ENCODE peak calls at places on chromosomes 5 and 9, in eight cellular contexts. One of them, this sample, is unnamed.

GRCh38 chr5:1521671-1522600 is 1.8 kb downstream of the LPCAT1 start:
- DNase-seq in stimulated activated CD4-positive, alpha-beta T cell treated with anti-CD3 and anti-CD28 coated beads, Interleukin-15, amount 100 ng/mL, for 48 hours: no peak
- DNase-seq in cardiac muscle cell: peak
- DNase-seq in NCI-H1105: no peak
- DNase-seq in stimulated activated naive CD8-positive, alpha-beta T cell treated with anti-CD3 and anti-CD28 coated beads, Interleukin-15, amount 100 ng/mL, for 72 hours: peak
- DNase-seq in hypothalamus: no peak
- DNase-seq in M059J: peak
- DNase-seq in GM23248: peak
- DNase-seq in this sample: peak

GRCh38 chr9:6428940-6429889 is 16.2 kb downstream of the UHRF2 start:
- DNase-seq in GM23248: no peak
- DNase-seq in stimulated activated CD4-positive, alpha-beta T cell treated with anti-CD3 and anti-CD28 coated beads, Interleukin-15, amount 100 ng/mL, for 48 hours: no peak
- DNase-seq in NCI-H1105: no peak
- DNase-seq in M059J: peak
- DNase-seq in cardiac muscle cell: no peak
- DNase-seq in hypothalamus: no peak
- DNase-seq in stimulated activated naive CD8-positive, alpha-beta T cell treated with anti-CD3 and anti-CD28 coated beads, Interleukin-15, amount 100 ng/mL, for 72 hours: no peak
- DNase-seq in this sample: no peak

GRCh38 chr9:91515074-91515687 is 91.5 kb upstream of the NFIL3 start:
- DNase-seq in NCI-H1105: no peak
- DNase-seq in stimulated activated CD4-positive, alpha-beta T cell treated with anti-CD3 and anti-CD28 coated beads, Interleukin-15, amount 100 ng/mL, for 48 hours: no peak
- DNase-seq in M059J: peak
- DNase-seq in stimulated activated naive CD8-positive, alpha-beta T cell treated with anti-CD3 and anti-CD28 coated beads, Interleukin-15, amount 100 ng/mL, for 72 hours: no peak
- DNase-seq in GM23248: peak
- DNase-seq in hypothalamus: no peak
- DNase-seq in cardiac muscle cell: no peak
- DNase-seq in this sample: peak

GRCh38 chr9:134942011-134942410 is 24.3 kb upstream of the FCN1 start:
- DNase-seq in GM23248: no peak
- DNase-seq in NCI-H1105: no peak
- DNase-seq in hypothalamus: no peak
- DNase-seq in cardiac muscle cell: no peak
- DNase-seq in stimulated activated CD4-positive, alpha-beta T cell treated with anti-CD3 and anti-CD28 coated beads, Interleukin-15, amount 100 ng/mL, for 48 hours: no peak
- DNase-seq in M059J: no peak
- DNase-seq in stimulated activated naive CD8-positive, alpha-beta T cell treated with anti-CD3 and anti-CD28 coated beads, Interleukin-15, amount 100 ng/mL, for 72 hours: no peak
- DNase-seq in this sample: no peak

GRCh38 chr5:150774145-150774544 is 4.4 kb upstream of the SMIM3 start:
- DNase-seq in GM23248: peak
- DNase-seq in M059J: peak
- DNase-seq in cardiac muscle cell: peak
- DNase-seq in stimulated activated CD4-positive, alpha-beta T cell treated with anti-CD3 and anti-CD28 coated beads, Interleukin-15, amount 100 ng/mL, for 48 hours: no peak
- DNase-seq in hypothalamus: no peak
- DNase-seq in stimulated activated naive CD8-positive, alpha-beta T cell treated with anti-CD3 and anti-CD28 coated beads, Interleukin-15, amount 100 ng/mL, for 72 hours: no peak
- DNase-seq in NCI-H1105: no peak
- DNase-seq in this sample: no peak

GRCh38 chr5:69378376-69378775 is 8.8 kb downstream of the RAD17 start:
- DNase-seq in stimulated activated naive CD8-positive, alpha-beta T cell treated with anti-CD3 and anti-CD28 coated beads, Interleukin-15, amount 100 ng/mL, for 72 hours: no peak
- DNase-seq in hypothalamus: no peak
- DNase-seq in cardiac muscle cell: no peak
- DNase-seq in stimulated activated CD4-positive, alpha-beta T cell treated with anti-CD3 and anti-CD28 coated beads, Interleukin-15, amount 100 ng/mL, for 48 hours: no peak
- DNase-seq in M059J: no peak
- DNase-seq in NCI-H1105: no peak
- DNase-seq in GM23248: no peak
- DNase-seq in this sample: no peak

GRCh38 chr5:1163879-1164278 is 37.5 kb upstream of the SLC6A19 start:
- DNase-seq in GM23248: no peak
- DNase-seq in hypothalamus: no peak
- DNase-seq in NCI-H1105: no peak
- DNase-seq in cardiac muscle cell: no peak
- DNase-seq in M059J: no peak
- DNase-seq in stimulated activated naive CD8-positive, alpha-beta T cell treated with anti-CD3 and anti-CD28 coated beads, Interleukin-15, amount 100 ng/mL, for 72 hours: no peak
- DNase-seq in stimulated activated CD4-positive, alpha-beta T cell treated with anti-CD3 and anti-CD28 coated beads, Interleukin-15, amount 100 ng/mL, for 48 hours: no peak
- DNase-seq in this sample: no peak

GRCh38 chr9:137836831-137837241 is 40.7 kb upstream of the CACNA1B start:
- DNase-seq in hypothalamus: no peak
- DNase-seq in M059J: no peak
- DNase-seq in stimulated activated CD4-positive, alpha-beta T cell treated with anti-CD3 and anti-CD28 coated beads, Interleukin-15, amount 100 ng/mL, for 48 hours: no peak
- DNase-seq in GM23248: no peak
- DNase-seq in NCI-H1105: no peak
- DNase-seq in cardiac muscle cell: no peak
- DNase-seq in stimulated activated naive CD8-positive, alpha-beta T cell treated with anti-CD3 and anti-CD28 coated beads, Interleukin-15, amount 100 ng/mL, for 72 hours: no peak
- DNase-seq in this sample: no peak

GRCh38 chr9:106799146-106799545 is 63.8 kb upstream of the ZNF462 start:
- DNase-seq in stimulated activated CD4-positive, alpha-beta T cell treated with anti-CD3 and anti-CD28 coated beads, Interleukin-15, amount 100 ng/mL, for 48 hours: no peak
- DNase-seq in NCI-H1105: no peak
- DNase-seq in M059J: peak
- DNase-seq in cardiac muscle cell: no peak
- DNase-seq in GM23248: peak
- DNase-seq in stimulated activated naive CD8-positive, alpha-beta T cell treated with anti-CD3 and anti-CD28 coated beads, Interleukin-15, amount 100 ng/mL, for 72 hours: no peak
- DNase-seq in hypothalamus: no peak
- DNase-seq in this sample: no peak

GRCh38 chr5:81962041-81962440 is 9.8 kb upstream of the ATG10 start:
- DNase-seq in NCI-H1105: no peak
- DNase-seq in hypothalamus: no peak
- DNase-seq in stimulated activated naive CD8-positive, alpha-beta T cell treated with anti-CD3 and anti-CD28 coated beads, Interleukin-15, amount 100 ng/mL, for 72 hours: no peak
- DNase-seq in M059J: no peak
- DNase-seq in GM23248: no peak
- DNase-seq in stimulated activated CD4-positive, alpha-beta T cell treated with anti-CD3 and anti-CD28 coated beads, Interleukin-15, amount 100 ng/mL, for 48 hours: no peak
- DNase-seq in cardiac muscle cell: no peak
- DNase-seq in this sample: no peak

GRCh38 chr5:113089653-113090335 is 113.2 kb downstream of the DCP2 start:
- DNase-seq in stimulated activated CD4-positive, alpha-beta T cell treated with anti-CD3 and anti-CD28 coated beads, Interleukin-15, amount 100 ng/mL, for 48 hours: no peak
- DNase-seq in stimulated activated naive CD8-positive, alpha-beta T cell treated with anti-CD3 and anti-CD28 coated beads, Interleukin-15, amount 100 ng/mL, for 72 hours: no peak
- DNase-seq in GM23248: peak
- DNase-seq in cardiac muscle cell: no peak
- DNase-seq in NCI-H1105: no peak
- DNase-seq in M059J: peak
- DNase-seq in hypothalamus: no peak
- DNase-seq in this sample: no peak

GRCh38 chr5:136123236-136123768 is 9.3 kb upstream of the SMAD5 start:
- DNase-seq in NCI-H1105: no peak
- DNase-seq in cardiac muscle cell: no peak
- DNase-seq in M059J: peak
- DNase-seq in hypothalamus: no peak
- DNase-seq in stimulated activated CD4-positive, alpha-beta T cell treated with anti-CD3 and anti-CD28 coated beads, Interleukin-15, amount 100 ng/mL, for 48 hours: no peak
- DNase-seq in stimulated activated naive CD8-positive, alpha-beta T cell treated with anti-CD3 and anti-CD28 coated beads, Interleukin-15, amount 100 ng/mL, for 72 hours: no peak
- DNase-seq in GM23248: peak
- DNase-seq in this sample: no peak

GRCh38 chr9:136857166-136857565 is 5.0 kb downstream of the MAMDC4 start:
- DNase-seq in hypothalamus: no peak
- DNase-seq in NCI-H1105: no peak
- DNase-seq in cardiac muscle cell: no peak
- DNase-seq in stimulated activated CD4-positive, alpha-beta T cell treated with anti-CD3 and anti-CD28 coated beads, Interleukin-15, amount 100 ng/mL, for 48 hours: no peak
- DNase-seq in GM23248: no peak
- DNase-seq in stimulated activated naive CD8-positive, alpha-beta T cell treated with anti-CD3 and anti-CD28 coated beads, Interleukin-15, amount 100 ng/mL, for 72 hours: peak
- DNase-seq in M059J: no peak
- DNase-seq in this sample: no peak

This sample was measured in posterior cingulate gyrus.